ENCODE peak calls at places on chromosome X, in nine cellular contexts. One of them, this sample, is unnamed.

GRCh38 chrX:31658360-31658759 is 586.5 kb upstream of the FTHL17 start:
- DNase-seq in mesothelial cell of epicardium: no peak
- DNase-seq in heart right ventricle: no peak
- DNase-seq in GM10248: peak
- DNase-seq in WTC11: no peak
- DNase-seq in uterus: no peak
- DNase-seq in upper lobe of right lung: no peak
- DNase-seq in stomach: no peak
- DNase-seq in endothelial cell: no peak
- DNase-seq in this sample: no peak

GRCh38 chrX:115372026-115372610 is 82.6 kb downstream of the LUZP4 start:
- DNase-seq in upper lobe of right lung: no peak
- DNase-seq in uterus: no peak
- DNase-seq in stomach: no peak
- DNase-seq in WTC11: no peak
- DNase-seq in mesothelial cell of epicardium: no peak
- DNase-seq in heart right ventricle: no peak
- DNase-seq in endothelial cell: no peak
- DNase-seq in GM10248: no peak
- DNase-seq in this sample: no peak

GRCh38 chrX:17376381-17377046 is 1.5 kb downstream of the NHS start:
- DNase-seq in WTC11: no peak
- DNase-seq in heart right ventricle: peak
- DNase-seq in uterus: peak
- DNase-seq in mesothelial cell of epicardium: no peak
- DNase-seq in upper lobe of right lung: no peak
- DNase-seq in stomach: no peak
- DNase-seq in endothelial cell: no peak
- DNase-seq in GM10248: no peak
- DNase-seq in this sample: peak

GRCh38 chrX:40700640-40701342 is 34.6 kb downstream of the MED14 start:
- DNase-seq in endothelial cell: no peak
- DNase-seq in uterus: no peak
- DNase-seq in mesothelial cell of epicardium: no peak
- DNase-seq in GM10248: no peak
- DNase-seq in WTC11: no peak
- DNase-seq in heart right ventricle: no peak
- DNase-seq in stomach: no peak
- DNase-seq in upper lobe of right lung: no peak
- DNase-seq in this sample: no peak

GRCh38 chrX:120801426-120801825 is 74.2 kb downstream of the CT47B1 start:
- DNase-seq in GM10248: no peak
- DNase-seq in mesothelial cell of epicardium: no peak
- DNase-seq in endothelial cell: no peak
- DNase-seq in uterus: no peak
- DNase-seq in upper lobe of right lung: no peak
- DNase-seq in WTC11: no peak
- DNase-seq in stomach: no peak
- DNase-seq in heart right ventricle: no peak
- DNase-seq in this sample: no peak

GRCh38 chrX:66602381-66602938 is 36.4 kb downstream of the EDA2R start:
- DNase-seq in uterus: no peak
- DNase-seq in WTC11: peak
- DNase-seq in GM10248: no peak
- DNase-seq in stomach: no peak
- DNase-seq in endothelial cell: no peak
- DNase-seq in heart right ventricle: no peak
- DNase-seq in mesothelial cell of epicardium: no peak
- DNase-seq in upper lobe of right lung: no peak
- DNase-seq in this sample: no peak

GRCh38 chrX:120315776-120316175 is 4.5 kb upstream of the TMEM255A start:
- DNase-seq in upper lobe of right lung: no peak
- DNase-seq in WTC11: no peak
- DNase-seq in stomach: no peak
- DNase-seq in heart right ventricle: no peak
- DNase-seq in GM10248: no peak
- DNase-seq in endothelial cell: no peak
- DNase-seq in uterus: no peak
- DNase-seq in mesothelial cell of epicardium: no peak
- DNase-seq in this sample: no peak

GRCh38 chrX:129785160-129785947 is 5.6 kb downstream of the SASH3 start:
- DNase-seq in endothelial cell: no peak
- DNase-seq in upper lobe of right lung: no peak
- DNase-seq in WTC11: no peak
- DNase-seq in uterus: no peak
- DNase-seq in heart right ventricle: no peak
- DNase-seq in mesothelial cell of epicardium: no peak
- DNase-seq in stomach: no peak
- DNase-seq in GM10248: no peak
- DNase-seq in this sample: no peak

GRCh38 chrX:7414753-7415152 is 266.8 kb upstream of the PUDP start:
- DNase-seq in endothelial cell: no peak
- DNase-seq in WTC11: no peak
- DNase-seq in mesothelial cell of epicardium: no peak
- DNase-seq in uterus: no peak
- DNase-seq in upper lobe of right lung: no peak
- DNase-seq in stomach: no peak
- DNase-seq in GM10248: no peak
- DNase-seq in heart right ventricle: no peak
- DNase-seq in this sample: no peak

GRCh38 chrX:44105228-44105913 is 132.2 kb upstream of the NDP start:
- DNase-seq in WTC11: peak
- DNase-seq in endothelial cell: no peak
- DNase-seq in stomach: no peak
- DNase-seq in GM10248: no peak
- DNase-seq in mesothelial cell of epicardium: no peak
- DNase-seq in uterus: no peak
- DNase-seq in heart right ventricle: no peak
- DNase-seq in upper lobe of right lung: no peak
- DNase-seq in this sample: no peak

GRCh38 chrX:71911023-71911730 is 532 bp downstream of the NHSL2 start:
- DNase-seq in heart right ventricle: peak
- DNase-seq in mesothelial cell of epicardium: peak
- DNase-seq in uterus: peak
- DNase-seq in GM10248: peak
- DNase-seq in stomach: no peak
- DNase-seq in endothelial cell: peak
- DNase-seq in upper lobe of right lung: no peak
- DNase-seq in WTC11: peak
- DNase-seq in this sample: no peak

GRCh38 chrX:41558531-41558930 is 111.4 kb downstream of the NYX start:
- DNase-seq in mesothelial cell of epicardium: no peak
- DNase-seq in uterus: no peak
- DNase-seq in WTC11: no peak
- DNase-seq in endothelial cell: no peak
- DNase-seq in GM10248: peak
- DNase-seq in stomach: no peak
- DNase-seq in upper lobe of right lung: no peak
- DNase-seq in heart right ventricle: no peak
- DNase-seq in this sample: no peak

GRCh38 chrX:115531818-115532403 is 29.1 kb upstream of the PLS3 start:
- DNase-seq in GM10248: no peak
- DNase-seq in heart right ventricle: no peak
- DNase-seq in upper lobe of right lung: no peak
- DNase-seq in endothelial cell: no peak
- DNase-seq in WTC11: no peak
- DNase-seq in mesothelial cell of epicardium: no peak
- DNase-seq in stomach: no peak
- DNase-seq in uterus: no peak
- DNase-seq in this sample: no peak

GRCh38 chrX:79133897-79134296 is 10.6 kb upstream of the GPR174 start:
- DNase-seq in GM10248: no peak
- DNase-seq in upper lobe of right lung: no peak
- DNase-seq in WTC11: no peak
- DNase-seq in mesothelial cell of epicardium: no peak
- DNase-seq in endothelial cell: no peak
- DNase-seq in heart right ventricle: no peak
- DNase-seq in uterus: no peak
- DNase-seq in stomach: no peak
- DNase-seq in this sample: no peak

DNA sequence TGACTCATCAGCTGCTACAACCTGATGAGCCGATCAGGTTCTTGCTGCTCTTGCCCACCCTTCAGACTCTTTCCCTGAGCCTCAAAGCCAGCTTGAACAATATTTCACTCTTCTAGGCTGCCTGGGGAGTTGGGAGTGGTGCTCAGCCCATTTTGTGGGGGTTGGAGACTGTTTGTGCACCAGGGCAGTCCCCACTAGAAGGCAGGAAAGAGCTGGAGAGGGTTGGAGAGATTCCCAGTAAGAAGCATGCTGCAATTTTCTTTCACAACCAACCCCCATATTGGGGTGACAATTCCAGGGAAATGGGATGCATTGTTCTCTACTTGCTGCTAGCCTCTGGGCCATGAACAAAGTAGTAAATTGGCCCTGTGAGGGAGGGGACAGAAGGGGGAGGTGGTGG is 44.1 kb downstream of the SLC16A2 start:
- DNase-seq in GM10248: no peak
- DNase-seq in WTC11: no peak
- DNase-seq in uterus: no peak
- DNase-seq in mesothelial cell of epicardium: no peak
- DNase-seq in stomach: no peak
- DNase-seq in endothelial cell: no peak
- DNase-seq in upper lobe of right lung: no peak
- DNase-seq in heart right ventricle: no peak
- DNase-seq in this sample: no peak
- TF ChIP-seq CTCF in GM10248: no peak
- TF ChIP-seq CTCF in WTC11: no peak
- TF ChIP-seq CTCF in uterus: no peak
- TF ChIP-seq CTCF in mesothelial cell of epicardium: no peak
- TF ChIP-seq CTCF in stomach: no peak
- TF ChIP-seq CTCF in endothelial cell: no peak
- TF ChIP-seq CTCF in upper lobe of right lung: no peak
- TF ChIP-seq CTCF in heart right ventricle: no peak
- TF ChIP-seq CTCF in this sample: no peak

DNA sequence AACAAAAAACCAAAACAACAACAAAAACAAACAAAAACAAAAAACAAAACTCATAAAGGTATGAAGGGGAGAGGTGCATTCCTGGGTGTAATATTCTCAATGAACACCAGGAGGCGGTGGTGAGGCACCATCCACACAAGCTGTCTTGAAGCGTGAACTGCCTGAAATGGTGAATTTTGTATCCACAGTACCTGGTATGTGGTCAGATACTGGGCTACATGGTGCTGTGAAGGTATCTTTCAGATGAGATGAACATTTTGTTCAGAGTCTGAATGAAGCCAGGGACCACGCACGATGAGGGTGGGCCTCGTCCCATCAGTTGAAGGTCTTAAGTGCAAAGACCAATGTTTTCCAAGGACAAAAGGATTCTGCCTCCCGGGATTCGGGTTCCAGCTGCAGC is 58.5 kb downstream of the ASMT start:
- DNase-seq in upper lobe of right lung: peak
- DNase-seq in uterus: no peak
- DNase-seq in stomach: no peak
- DNase-seq in heart right ventricle: no peak
- DNase-seq in GM10248: no peak
- DNase-seq in WTC11: peak
- DNase-seq in endothelial cell: peak
- DNase-seq in mesothelial cell of epicardium: no peak
- DNase-seq in this sample: no peak
- TF ChIP-seq CTCF in upper lobe of right lung: peak
- TF ChIP-seq CTCF in uterus: no peak
- TF ChIP-seq CTCF in stomach: no peak
- TF ChIP-seq CTCF in heart right ventricle: peak
- TF ChIP-seq CTCF in GM10248: peak
- TF ChIP-seq CTCF in WTC11: peak
- TF ChIP-seq CTCF in endothelial cell: peak
- TF ChIP-seq CTCF in mesothelial cell of epicardium: peak
- TF ChIP-seq CTCF in this sample: peak

DNA sequence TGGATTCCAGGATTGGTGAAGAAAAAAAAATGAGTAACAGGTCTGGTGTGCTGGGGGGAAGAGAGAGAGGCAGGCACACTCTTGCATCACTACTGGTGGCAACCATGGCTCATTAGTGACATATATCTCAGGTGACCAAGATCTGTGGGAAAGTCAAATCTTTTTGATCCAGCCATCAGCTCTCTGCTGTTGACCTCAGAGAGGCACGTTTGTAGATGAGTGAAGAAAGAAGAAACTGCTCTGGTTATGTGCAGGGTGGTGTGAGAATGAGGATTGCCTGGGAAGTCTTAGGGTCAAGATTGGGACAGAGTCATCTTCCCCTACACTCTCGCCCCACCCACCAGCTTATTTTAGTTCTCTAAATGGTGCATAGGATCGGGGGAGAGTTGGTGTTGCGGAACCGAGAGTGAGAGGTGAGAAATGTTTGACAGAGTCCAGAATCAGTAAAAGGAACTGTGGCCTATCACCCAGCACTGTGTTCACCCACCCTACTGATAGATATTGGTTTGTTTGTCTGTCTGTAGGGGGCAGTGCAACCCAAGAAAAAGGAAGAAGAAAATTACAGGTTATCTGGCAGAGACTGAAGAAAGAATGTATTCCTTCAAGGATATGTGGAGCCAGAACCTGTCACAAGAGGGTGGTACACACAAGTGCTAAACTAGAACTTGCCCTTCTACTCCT is 21.9 kb downstream of the ARMCX6 start:
- DNase-seq in endothelial cell: peak
- DNase-seq in mesothelial cell of epicardium: no peak
- DNase-seq in uterus: no peak
- DNase-seq in GM10248: peak
- DNase-seq in upper lobe of right lung: no peak
- DNase-seq in WTC11: peak
- DNase-seq in heart right ventricle: no peak
- DNase-seq in stomach: no peak
- DNase-seq in this sample: no peak
- TF ChIP-seq CTCF in endothelial cell: peak
- TF ChIP-seq CTCF in mesothelial cell of epicardium: peak
- TF ChIP-seq CTCF in uterus: peak
- TF ChIP-seq CTCF in GM10248: peak
- TF ChIP-seq CTCF in upper lobe of right lung: peak
- TF ChIP-seq CTCF in WTC11: no peak
- TF ChIP-seq CTCF in heart right ventricle: peak
- TF ChIP-seq CTCF in stomach: no peak
- TF ChIP-seq CTCF in this sample: peak

DNA sequence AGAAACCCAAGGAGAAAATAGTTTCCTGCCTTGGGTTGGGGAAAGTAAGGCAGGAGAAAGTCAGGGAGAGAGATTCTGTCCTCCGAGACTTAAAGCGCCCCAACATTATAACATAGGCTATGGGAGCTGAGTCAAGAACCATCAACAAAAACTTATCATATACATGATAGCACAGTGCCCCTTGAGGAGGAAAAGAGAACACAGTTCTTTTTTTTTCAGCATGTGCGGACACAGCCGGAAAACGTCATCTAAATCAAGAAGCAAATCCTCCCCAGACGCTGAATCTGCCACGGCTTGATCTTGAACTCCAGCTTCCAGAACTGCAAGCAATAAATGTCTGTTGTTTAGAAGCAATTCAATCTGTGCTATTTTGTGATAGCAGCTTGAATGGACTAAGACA is 549.6 kb upstream of the PRKX start:
- DNase-seq in GM10248: no peak
- DNase-seq in heart right ventricle: no peak
- DNase-seq in endothelial cell: no peak
- DNase-seq in uterus: no peak
- DNase-seq in mesothelial cell of epicardium: no peak
- DNase-seq in upper lobe of right lung: no peak
- DNase-seq in stomach: no peak
- DNase-seq in WTC11: no peak
- DNase-seq in this sample: no peak
- TF ChIP-seq CTCF in GM10248: no peak
- TF ChIP-seq CTCF in heart right ventricle: no peak
- TF ChIP-seq CTCF in endothelial cell: peak
- TF ChIP-seq CTCF in uterus: no peak
- TF ChIP-seq CTCF in mesothelial cell of epicardium: peak
- TF ChIP-seq CTCF in upper lobe of right lung: no peak
- TF ChIP-seq CTCF in stomach: no peak
- TF ChIP-seq CTCF in WTC11: no peak
- TF ChIP-seq CTCF in this sample: peak

GRCh38 chrX:49627030-49627777 is 28.4 kb downstream of the GAGE1 start:
- DNase-seq in endothelial cell: no peak
- DNase-seq in heart right ventricle: no peak
- DNase-seq in GM10248: no peak
- DNase-seq in mesothelial cell of epicardium: no peak
- DNase-seq in upper lobe of right lung: no peak
- DNase-seq in stomach: no peak
- DNase-seq in WTC11: peak
- DNase-seq in uterus: no peak
- DNase-seq in this sample: no peak
- TF ChIP-seq CTCF in endothelial cell: no peak
- TF ChIP-seq CTCF in heart right ventricle: no peak
- TF ChIP-seq CTCF in GM10248: peak
- TF ChIP-seq CTCF in mesothelial cell of epicardium: peak
- TF ChIP-seq CTCF in upper lobe of right lung: no peak
- TF ChIP-seq CTCF in stomach: no peak
- TF ChIP-seq CTCF in WTC11: no peak
- TF ChIP-seq CTCF in uterus: no peak
- TF ChIP-seq CTCF in this sample: peak